ENCODE peak calls at places on chromosomes 2 and 18, in four cellular contexts. Q is GM23248, I is HCT116, B is OCI-LY7. K is an unnamed sample.

GRCh38 chr2:101704046-101704466 is 6.5 kb downstream of the MAP4K4 start:
- DNase-seq in Q (peak; percentile 88), I (no peak), B (peak; percentile 43), K (peak; percentile 20)

GRCh38 chr2:162099836-162100235 is 25.8 kb upstream of the DPP4 start:
- DNase-seq in Q (no peak), I (no peak), B (no peak), K (no peak)

GRCh38 chr2:182259629-182260150 is 167.1 kb downstream of the PDE1A start:
- DNase-seq in Q (no peak), I (no peak), B (no peak), K (no peak)

GRCh38 chr2:77977486-77978063 is 455.4 kb upstream of the LRRTM4 start:
- DNase-seq in Q (no peak), I (no peak), B (no peak), K (peak; percentile 24)

GRCh38 chr2:10231551-10232085 is 71.1 kb upstream of the HPCAL1 start:
- DNase-seq in Q (no peak), I (no peak), B (no peak), K (no peak)

GRCh38 chr2:29165362-29166236 is 50.4 kb downstream of the CLIP4 start:
- DNase-seq in Q (peak; percentile 84), I (no peak), B (no peak), K (peak; percentile 13)

GRCh38 chr2:132670104-132670960 is at the start of gene LYPD1:
- DNase-seq in Q (peak; percentile 16), I (no peak), B (no peak), K (peak; percentile 55)

GRCh38 chr2:99607454-99607853 is 117.6 kb upstream of the REV1 start:
- DNase-seq in Q (no peak), I (no peak), B (no peak), K (no peak)

GRCh38 chr18:79964330-79965118 is at the start of gene HSBP1L1:
- DNase-seq in Q (peak; percentile 81), I (peak; percentile 48), B (peak; percentile 38), K (peak; percentile 92)

GRCh38 chr2:11852526-11853196 is 106.2 kb downstream of the LPIN1 start:
- DNase-seq in Q (no peak), I (no peak), B (no peak), K (no peak)

GRCh38 chr2:31270136-31270535 is 36.2 kb downstream of the EHD3 start:
- DNase-seq in Q (peak; percentile 88), I (no peak), B (no peak), K (no peak)

GRCh38 chr2:2180446-2180845 is 150.6 kb downstream of the MYT1L start:
- DNase-seq in Q (no peak), I (no peak), B (no peak), K (no peak)

GRCh38 chr2:188974184-188974583 is at the start of gene COL3A1:
- DNase-seq in Q (peak; percentile 75), I (no peak), B (no peak), K (peak; percentile 78)
- TF ChIP-seq EZH2phosphoT487 in Q (no peak), I (no peak), B (no peak), K (no peak)

DNA sequence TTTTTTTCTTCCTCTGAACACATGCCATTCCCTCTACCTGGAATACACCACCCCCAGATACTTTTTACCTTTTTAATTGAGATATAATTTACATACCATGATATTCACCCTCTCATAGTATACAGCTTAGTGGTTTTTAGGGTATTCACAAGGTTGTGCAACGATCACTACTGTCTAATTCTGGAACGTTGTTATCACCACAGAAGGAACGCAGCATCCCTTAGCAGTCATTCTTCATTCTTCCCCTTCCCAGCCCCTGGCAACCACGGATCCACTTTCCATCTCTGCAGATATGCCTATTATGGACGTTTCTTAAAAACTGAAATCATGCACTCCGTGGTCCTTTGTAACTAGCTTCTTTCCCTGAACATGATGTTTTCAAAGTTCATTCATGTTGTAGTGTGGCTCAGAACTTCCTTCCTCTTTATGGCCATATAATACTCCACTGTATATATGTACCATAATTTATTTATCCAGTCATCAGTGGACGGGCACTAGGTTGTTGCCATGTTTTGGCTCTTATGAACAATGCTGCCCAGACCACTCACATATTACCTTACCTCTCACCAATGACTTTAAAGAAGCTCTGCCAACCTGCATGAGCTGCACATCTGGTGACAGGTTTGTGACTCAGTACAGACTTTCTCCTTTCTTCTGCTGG is 168.9 kb downstream of the CTIF start:
- DNase-seq in Q (no peak), I (no peak), B (no peak), K (no peak)
- H3K36me3 ChIP-seq in Q (peaks cover 3% of the 10 kb centered on the region), I (no peaks in the 10 kb centered on the region), B (no peaks in the 10 kb centered on the region), K (no peaks in the 10 kb centered on the region)

DNA sequence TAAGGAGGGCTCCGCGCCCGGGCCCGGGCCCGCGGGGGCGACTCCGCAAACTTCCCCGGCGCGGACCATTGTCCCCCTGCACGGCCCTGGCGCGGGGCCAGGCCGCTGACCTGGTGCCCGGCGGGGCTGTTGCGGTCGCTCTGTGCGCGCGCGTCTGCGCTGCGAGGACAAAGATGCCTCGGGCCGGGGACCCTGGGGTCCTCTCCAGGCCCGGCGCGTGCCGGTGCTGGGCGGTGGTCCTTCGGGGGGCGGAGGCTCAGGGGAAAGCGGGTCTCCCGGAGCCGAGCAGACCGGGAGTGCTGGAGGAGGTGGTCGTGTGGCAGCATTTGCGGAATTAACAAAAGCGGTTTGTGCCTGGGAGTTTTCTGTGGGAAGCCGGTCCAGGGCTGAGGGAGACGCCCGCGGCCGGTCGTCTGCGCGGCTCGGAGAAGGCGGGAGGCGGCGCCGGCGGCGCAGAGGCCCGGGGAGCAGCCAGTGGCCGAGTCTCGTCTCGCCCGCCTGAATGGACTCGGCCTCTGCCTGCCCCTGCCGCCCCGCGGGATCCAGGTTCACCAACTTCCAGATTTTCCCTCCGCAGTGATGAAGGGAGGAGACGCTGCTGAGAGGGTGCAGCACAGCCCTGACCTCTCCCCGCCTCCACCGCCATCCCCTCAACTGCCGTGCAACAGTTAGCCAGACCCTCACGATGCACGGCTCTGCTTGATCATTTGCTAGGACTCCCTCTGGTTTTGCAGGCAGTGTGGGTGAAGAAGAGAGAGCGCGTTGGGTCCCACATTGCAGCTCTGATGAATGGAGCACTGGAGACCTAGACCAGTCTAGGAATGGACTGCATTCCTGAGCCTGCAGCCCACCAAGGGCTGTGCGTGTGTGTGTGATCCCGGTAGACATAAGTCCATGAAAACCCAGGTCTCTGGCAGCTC is 705 bp downstream of the EFR3B start:
- DNase-seq in Q (peak; percentile 80), I (no peak), B (no peak), K (peak; percentile 67)
- TF ChIP-seq EZH2phosphoT487 in Q (no peak), I (no peak), B (peak; percentile 73), K (no peak)

GRCh38 chr2:39757156-39757555 is 21.9 kb downstream of the THUMPD2 start:
- DNase-seq in Q (no peak), I (no peak), B (no peak), K (no peak)

DNA sequence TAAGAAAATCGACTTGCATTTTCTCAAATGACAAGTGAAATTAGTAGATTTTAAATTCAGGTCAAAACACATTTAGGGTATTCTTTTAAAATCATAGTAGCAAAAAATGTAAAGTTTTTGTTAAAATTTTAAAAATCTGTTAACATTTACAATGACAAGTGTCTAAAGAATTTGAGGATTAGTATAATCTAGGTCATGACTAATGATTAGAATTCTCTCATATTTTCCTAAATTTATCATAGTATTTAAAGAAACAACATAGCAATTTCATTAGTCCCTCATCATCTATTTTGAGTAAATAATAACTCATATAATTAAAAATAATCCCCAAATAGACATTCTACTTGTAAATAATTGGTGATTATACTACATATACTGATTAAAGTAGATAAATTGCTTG is 23.6 kb downstream of the THUMPD2 start:
- DNase-seq in Q (peak; percentile 50), I (no peak), B (no peak), K (no peak)
- H3K36me3 ChIP-seq in Q (peaks cover 57% of the 10 kb centered on the region), I (peaks cover 49% of the 10 kb centered on the region), B (peaks cover 98% of the 10 kb centered on the region), K (no peaks in the 10 kb centered on the region)

GRCh38 chr2:54876764-54877163 is 153.3 kb downstream of the EML6 start:
- DNase-seq in Q (peak; percentile 7), I (no peak), B (no peak), K (no peak)

GRCh38 chr2:54880428-54880827 is 157.0 kb downstream of the EML6 start:
- DNase-seq in Q (no peak), I (no peak), B (no peak), K (no peak)

GRCh38 chr2:54879598-54880355 is 156.3 kb downstream of the EML6 start:
- DNase-seq in Q (no peak), I (no peak), B (no peak), K (peak; percentile 30)

GRCh38 chr2:54879037-54879436 is 155.6 kb downstream of the EML6 start:
- DNase-seq in Q (no peak), I (no peak), B (no peak), K (no peak)

GRCh38 chr2:54878182-54878581 is 154.7 kb downstream of the EML6 start:
- DNase-seq in Q (no peak), I (no peak), B (no peak), K (no peak)
- TF ChIP-seq EZH2phosphoT487 in Q (no peak), I (no peak), B (no peak), K (no peak)

GRCh38 chr2:17735864-17736263 is 17.7 kb downstream of the SMC6 start:
- DNase-seq in Q (no peak), I (no peak), B (no peak), K (no peak)
- H3K36me3 ChIP-seq in Q (peaks cover 41% of the 10 kb centered on the region), I (peaks cover 34% of the 10 kb centered on the region), B (peaks cover 97% of the 10 kb centered on the region), K (no peaks in the 10 kb centered on the region)

DNA sequence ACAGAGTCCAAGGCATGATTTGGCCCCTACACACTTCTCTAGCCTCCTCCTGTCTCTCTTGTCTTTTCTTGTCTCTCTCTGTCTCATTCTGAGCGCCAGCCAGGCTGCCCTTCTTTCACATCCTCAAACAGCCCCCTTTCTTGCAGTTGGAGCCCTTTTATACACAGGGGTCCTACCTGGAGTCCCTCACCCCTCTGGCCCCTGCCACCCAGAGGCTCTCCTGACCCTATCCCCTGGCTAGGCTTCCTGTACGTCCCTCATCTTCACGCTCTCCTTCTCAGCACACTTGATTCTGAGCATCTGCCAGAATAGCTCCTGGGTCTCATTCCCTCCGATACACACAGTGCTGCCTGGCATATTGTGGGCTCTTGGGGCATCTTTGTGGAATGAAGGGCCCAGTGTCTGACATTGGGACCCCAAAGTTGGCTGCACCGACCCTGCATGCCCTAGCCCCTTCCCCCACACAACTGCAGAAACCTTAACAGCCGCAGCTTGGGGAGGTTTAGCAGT is 261.9 kb downstream of the DYSF start:
- DNase-seq in Q (no peak), I (no peak), B (no peak), K (no peak)
- TF ChIP-seq EZH2phosphoT487 in Q (no peak), I (no peak), B (no peak), K (no peak)

GRCh38 chr2:27655155-27655951 is 8.1 kb downstream of the SUPT7L start:
- DNase-seq in Q (peak; percentile 44), I (no peak), B (no peak), K (no peak)
- H3K36me3 ChIP-seq in Q (peaks cover 74% of the 10 kb centered on the region), I (peaks cover 29% of the 10 kb centered on the region), B (peaks cover 93% of the 10 kb centered on the region), K (peaks cover 7% of the 10 kb centered on the region)